ENCODE peak calls at places on chromosomes 2 and 18, in four cellular contexts. One of them, this sample, is unnamed.

GRCh38 chr2:229566380-229566779 is 148.0 kb downstream of the DNER start:
- DNase-seq in AG08395: no peak
- DNase-seq in CD4-positive, CD25-positive, alpha-beta regulatory T cell: no peak
- DNase-seq in upper lobe of right lung: no peak
- DNase-seq in this sample: no peak

GRCh38 chr2:86286518-86286917 is 50.9 kb downstream of the REEP1 start:
- DNase-seq in AG08395: no peak
- DNase-seq in CD4-positive, CD25-positive, alpha-beta regulatory T cell: no peak
- DNase-seq in upper lobe of right lung: peak
- DNase-seq in this sample: no peak

GRCh38 chr2:114027437-114027836 is 137.5 kb downstream of the ACTR3 start:
- DNase-seq in AG08395: no peak
- DNase-seq in CD4-positive, CD25-positive, alpha-beta regulatory T cell: no peak
- DNase-seq in upper lobe of right lung: no peak
- DNase-seq in this sample: no peak

GRCh38 chr2:186740266-186740665 is 46.4 kb downstream of the FAM171B start:
- DNase-seq in AG08395: no peak
- DNase-seq in CD4-positive, CD25-positive, alpha-beta regulatory T cell: no peak
- DNase-seq in upper lobe of right lung: no peak
- DNase-seq in this sample: no peak

GRCh38 chr2:136381722-136382633 is 264.0 kb upstream of the CXCR4 start:
- DNase-seq in AG08395: no peak
- DNase-seq in CD4-positive, CD25-positive, alpha-beta regulatory T cell: peak
- DNase-seq in upper lobe of right lung: no peak
- DNase-seq in this sample: no peak

GRCh38 chr18:56146565-56146964 is 491.8 kb downstream of the TXNL1 start:
- DNase-seq in AG08395: peak
- DNase-seq in CD4-positive, CD25-positive, alpha-beta regulatory T cell: no peak
- DNase-seq in upper lobe of right lung: no peak
- DNase-seq in this sample: no peak

GRCh38 chr2:177606636-177607035 is 214.1 kb downstream of the AGPS start:
- DNase-seq in AG08395: no peak
- DNase-seq in CD4-positive, CD25-positive, alpha-beta regulatory T cell: no peak
- DNase-seq in upper lobe of right lung: no peak
- DNase-seq in this sample: no peak

GRCh38 chr2:151730242-151730975 is 3.9 kb downstream of the NEB start:
- DNase-seq in AG08395: peak
- DNase-seq in CD4-positive, CD25-positive, alpha-beta regulatory T cell: no peak
- DNase-seq in upper lobe of right lung: no peak
- DNase-seq in this sample: no peak

GRCh38 chr2:69693472-69694450 is 48.2 kb upstream of the ANXA4 start:
- DNase-seq in AG08395: no peak
- DNase-seq in CD4-positive, CD25-positive, alpha-beta regulatory T cell: peak
- DNase-seq in upper lobe of right lung: no peak
- DNase-seq in this sample: no peak

GRCh38 chr2:45715601-45716379 is 64.3 kb downstream of the PRKCE start:
- DNase-seq in AG08395: no peak
- DNase-seq in CD4-positive, CD25-positive, alpha-beta regulatory T cell: no peak
- DNase-seq in upper lobe of right lung: no peak
- DNase-seq in this sample: no peak

GRCh38 chr2:135230150-135230549 is 178.1 kb downstream of the RAB3GAP1 start:
- DNase-seq in AG08395: no peak
- DNase-seq in CD4-positive, CD25-positive, alpha-beta regulatory T cell: no peak
- DNase-seq in upper lobe of right lung: no peak
- DNase-seq in this sample: no peak

GRCh38 chr2:49241506-49241905 is 87.2 kb upstream of the FSHR start:
- DNase-seq in AG08395: no peak
- DNase-seq in CD4-positive, CD25-positive, alpha-beta regulatory T cell: no peak
- DNase-seq in upper lobe of right lung: no peak
- DNase-seq in this sample: no peak

GRCh38 chr18:75320506-75320905 is 107.0 kb downstream of the SMIM21 start:
- DNase-seq in AG08395: no peak
- DNase-seq in CD4-positive, CD25-positive, alpha-beta regulatory T cell: no peak
- DNase-seq in upper lobe of right lung: no peak
- DNase-seq in this sample: no peak

This sample was measured in erythroblast.